ENCODE peak calls at places on chromosomes 6 and 20, in seven cellular contexts. One of them, this sample, is unnamed.

GRCh38 chr20:63689046-63690000 is 7.1 kb upstream of the TNFRSF6B start:
- DNase-seq in activated T-helper 1 cell treated with anti-CD3 and anti-CD28 coated beads, Interleukin-2, amount 50 U/mL, for 16 hours: no peak
- DNase-seq in fibroblast of the aortic adventitia: no peak
- DNase-seq in NCI-H1092 treated with DMSO at 0.1 percent for 48 hours: no peak
- DNase-seq in stimulated activated naive CD8-positive, alpha-beta T cell treated with anti-CD3 and anti-CD28 coated beads, Interleukin-15, Interleukin-2, amounts not matched to agents 100 U/mL and 50 U/mL, for 24 hours: no peak
- DNase-seq in LoVo: no peak
- DNase-seq in IMR-90: no peak
- DNase-seq in this sample: no peak

GRCh38 chr6:26155066-26155925 is 68.1 kb downstream of the HFE start:
- DNase-seq in activated T-helper 1 cell treated with anti-CD3 and anti-CD28 coated beads, Interleukin-2, amount 50 U/mL, for 16 hours: no peak
- DNase-seq in fibroblast of the aortic adventitia: peak; percentile 19
- DNase-seq in NCI-H1092 treated with DMSO at 0.1 percent for 48 hours: peak; percentile 24
- DNase-seq in stimulated activated naive CD8-positive, alpha-beta T cell treated with anti-CD3 and anti-CD28 coated beads, Interleukin-15, Interleukin-2, amounts not matched to agents 100 U/mL and 50 U/mL, for 24 hours: peak; percentile 45
- DNase-seq in LoVo: no peak
- DNase-seq in IMR-90: no peak
- DNase-seq in this sample: peak; percentile 39

GRCh38 chr6:44256291-44257006 is 879 bp downstream of the SLC35B2 start:
- DNase-seq in activated T-helper 1 cell treated with anti-CD3 and anti-CD28 coated beads, Interleukin-2, amount 50 U/mL, for 16 hours: no peak
- DNase-seq in fibroblast of the aortic adventitia: no peak
- DNase-seq in NCI-H1092 treated with DMSO at 0.1 percent for 48 hours: no peak
- DNase-seq in stimulated activated naive CD8-positive, alpha-beta T cell treated with anti-CD3 and anti-CD28 coated beads, Interleukin-15, Interleukin-2, amounts not matched to agents 100 U/mL and 50 U/mL, for 24 hours: peak; percentile 59
- DNase-seq in LoVo: peak; percentile 39
- DNase-seq in IMR-90: no peak
- DNase-seq in this sample: no peak

GRCh38 chr6:99132026-99132425 is 184.3 kb upstream of the FBXL4 start:
- DNase-seq in activated T-helper 1 cell treated with anti-CD3 and anti-CD28 coated beads, Interleukin-2, amount 50 U/mL, for 16 hours: no peak
- DNase-seq in fibroblast of the aortic adventitia: no peak
- DNase-seq in NCI-H1092 treated with DMSO at 0.1 percent for 48 hours: no peak
- DNase-seq in stimulated activated naive CD8-positive, alpha-beta T cell treated with anti-CD3 and anti-CD28 coated beads, Interleukin-15, Interleukin-2, amounts not matched to agents 100 U/mL and 50 U/mL, for 24 hours: no peak
- DNase-seq in LoVo: no peak
- DNase-seq in IMR-90: no peak
- DNase-seq in this sample: no peak

GRCh38 chr6:36627801-36628246 is 33.7 kb downstream of the SRSF3 start:
- DNase-seq in activated T-helper 1 cell treated with anti-CD3 and anti-CD28 coated beads, Interleukin-2, amount 50 U/mL, for 16 hours: no peak
- DNase-seq in fibroblast of the aortic adventitia: peak; percentile 97
- DNase-seq in NCI-H1092 treated with DMSO at 0.1 percent for 48 hours: no peak
- DNase-seq in stimulated activated naive CD8-positive, alpha-beta T cell treated with anti-CD3 and anti-CD28 coated beads, Interleukin-15, Interleukin-2, amounts not matched to agents 100 U/mL and 50 U/mL, for 24 hours: no peak
- DNase-seq in LoVo: no peak
- DNase-seq in IMR-90: peak; percentile 91
- DNase-seq in this sample: peak; percentile 88

GRCh38 chr20:60262967-60263603 is 304.9 kb downstream of the CDH26 start:
- DNase-seq in activated T-helper 1 cell treated with anti-CD3 and anti-CD28 coated beads, Interleukin-2, amount 50 U/mL, for 16 hours: peak; percentile 20
- DNase-seq in fibroblast of the aortic adventitia: peak; percentile 7
- DNase-seq in NCI-H1092 treated with DMSO at 0.1 percent for 48 hours: no peak
- DNase-seq in stimulated activated naive CD8-positive, alpha-beta T cell treated with anti-CD3 and anti-CD28 coated beads, Interleukin-15, Interleukin-2, amounts not matched to agents 100 U/mL and 50 U/mL, for 24 hours: peak; percentile 53
- DNase-seq in LoVo: peak; percentile 24
- DNase-seq in IMR-90: no peak
- DNase-seq in this sample: no peak

GRCh38 chr6:71238351-71238750 is 50.3 kb upstream of the OGFRL1 start:
- DNase-seq in activated T-helper 1 cell treated with anti-CD3 and anti-CD28 coated beads, Interleukin-2, amount 50 U/mL, for 16 hours: no peak
- DNase-seq in fibroblast of the aortic adventitia: peak; percentile 25
- DNase-seq in NCI-H1092 treated with DMSO at 0.1 percent for 48 hours: no peak
- DNase-seq in stimulated activated naive CD8-positive, alpha-beta T cell treated with anti-CD3 and anti-CD28 coated beads, Interleukin-15, Interleukin-2, amounts not matched to agents 100 U/mL and 50 U/mL, for 24 hours: no peak
- DNase-seq in LoVo: no peak
- DNase-seq in IMR-90: peak; percentile 75
- DNase-seq in this sample: peak; percentile 48

GRCh38 chr6:166369741-166370140 is 13.0 kb downstream of the MPC1 start:
- DNase-seq in activated T-helper 1 cell treated with anti-CD3 and anti-CD28 coated beads, Interleukin-2, amount 50 U/mL, for 16 hours: no peak
- DNase-seq in fibroblast of the aortic adventitia: no peak
- DNase-seq in NCI-H1092 treated with DMSO at 0.1 percent for 48 hours: no peak
- DNase-seq in stimulated activated naive CD8-positive, alpha-beta T cell treated with anti-CD3 and anti-CD28 coated beads, Interleukin-15, Interleukin-2, amounts not matched to agents 100 U/mL and 50 U/mL, for 24 hours: no peak
- DNase-seq in LoVo: no peak
- DNase-seq in IMR-90: no peak
- DNase-seq in this sample: no peak

GRCh38 chr6:128711149-128711548 is 171.8 kb upstream of the LAMA2 start:
- DNase-seq in activated T-helper 1 cell treated with anti-CD3 and anti-CD28 coated beads, Interleukin-2, amount 50 U/mL, for 16 hours: no peak
- DNase-seq in fibroblast of the aortic adventitia: no peak
- DNase-seq in NCI-H1092 treated with DMSO at 0.1 percent for 48 hours: no peak
- DNase-seq in stimulated activated naive CD8-positive, alpha-beta T cell treated with anti-CD3 and anti-CD28 coated beads, Interleukin-15, Interleukin-2, amounts not matched to agents 100 U/mL and 50 U/mL, for 24 hours: no peak
- DNase-seq in LoVo: no peak
- DNase-seq in IMR-90: no peak
- DNase-seq in this sample: no peak

GRCh38 chr20:20498081-20498861 is 130.4 kb downstream of the INSM1 start:
- DNase-seq in activated T-helper 1 cell treated with anti-CD3 and anti-CD28 coated beads, Interleukin-2, amount 50 U/mL, for 16 hours: no peak
- DNase-seq in fibroblast of the aortic adventitia: peak; percentile 15
- DNase-seq in NCI-H1092 treated with DMSO at 0.1 percent for 48 hours: peak; percentile 94
- DNase-seq in stimulated activated naive CD8-positive, alpha-beta T cell treated with anti-CD3 and anti-CD28 coated beads, Interleukin-15, Interleukin-2, amounts not matched to agents 100 U/mL and 50 U/mL, for 24 hours: no peak
- DNase-seq in LoVo: no peak
- DNase-seq in IMR-90: peak; percentile 82
- DNase-seq in this sample: no peak

GRCh38 chr6:126113261-126113660 is 126.9 kb downstream of the TRMT11 start:
- DNase-seq in activated T-helper 1 cell treated with anti-CD3 and anti-CD28 coated beads, Interleukin-2, amount 50 U/mL, for 16 hours: no peak
- DNase-seq in fibroblast of the aortic adventitia: no peak
- DNase-seq in NCI-H1092 treated with DMSO at 0.1 percent for 48 hours: no peak
- DNase-seq in stimulated activated naive CD8-positive, alpha-beta T cell treated with anti-CD3 and anti-CD28 coated beads, Interleukin-15, Interleukin-2, amounts not matched to agents 100 U/mL and 50 U/mL, for 24 hours: no peak
- DNase-seq in LoVo: no peak
- DNase-seq in IMR-90: no peak
- DNase-seq in this sample: no peak

GRCh38 chr6:17093692-17094091 is 8.2 kb upstream of the STMND1 start:
- DNase-seq in activated T-helper 1 cell treated with anti-CD3 and anti-CD28 coated beads, Interleukin-2, amount 50 U/mL, for 16 hours: no peak
- DNase-seq in fibroblast of the aortic adventitia: no peak
- DNase-seq in NCI-H1092 treated with DMSO at 0.1 percent for 48 hours: no peak
- DNase-seq in stimulated activated naive CD8-positive, alpha-beta T cell treated with anti-CD3 and anti-CD28 coated beads, Interleukin-15, Interleukin-2, amounts not matched to agents 100 U/mL and 50 U/mL, for 24 hours: peak; percentile 4
- DNase-seq in LoVo: no peak
- DNase-seq in IMR-90: no peak
- DNase-seq in this sample: no peak

GRCh38 chr6:912871-913663 is 220.1 kb upstream of the EXOC2 start:
- DNase-seq in activated T-helper 1 cell treated with anti-CD3 and anti-CD28 coated beads, Interleukin-2, amount 50 U/mL, for 16 hours: no peak
- DNase-seq in fibroblast of the aortic adventitia: peak; percentile 50
- DNase-seq in NCI-H1092 treated with DMSO at 0.1 percent for 48 hours: peak; percentile 0
- DNase-seq in stimulated activated naive CD8-positive, alpha-beta T cell treated with anti-CD3 and anti-CD28 coated beads, Interleukin-15, Interleukin-2, amounts not matched to agents 100 U/mL and 50 U/mL, for 24 hours: no peak
- DNase-seq in LoVo: peak; percentile 9
- DNase-seq in IMR-90: peak; percentile 47
- DNase-seq in this sample: no peak

GRCh38 chr6:139378882-139379341 is 4.5 kb upstream of the CITED2 start:
- DNase-seq in activated T-helper 1 cell treated with anti-CD3 and anti-CD28 coated beads, Interleukin-2, amount 50 U/mL, for 16 hours: no peak
- DNase-seq in fibroblast of the aortic adventitia: peak; percentile 40
- DNase-seq in NCI-H1092 treated with DMSO at 0.1 percent for 48 hours: no peak
- DNase-seq in stimulated activated naive CD8-positive, alpha-beta T cell treated with anti-CD3 and anti-CD28 coated beads, Interleukin-15, Interleukin-2, amounts not matched to agents 100 U/mL and 50 U/mL, for 24 hours: no peak
- DNase-seq in LoVo: peak; percentile 73
- DNase-seq in IMR-90: peak; percentile 39
- DNase-seq in this sample: peak; percentile 46

GRCh38 chr20:607476-607875 is 2.6 kb downstream of the TCF15 start:
- DNase-seq in activated T-helper 1 cell treated with anti-CD3 and anti-CD28 coated beads, Interleukin-2, amount 50 U/mL, for 16 hours: no peak
- DNase-seq in fibroblast of the aortic adventitia: no peak
- DNase-seq in NCI-H1092 treated with DMSO at 0.1 percent for 48 hours: no peak
- DNase-seq in stimulated activated naive CD8-positive, alpha-beta T cell treated with anti-CD3 and anti-CD28 coated beads, Interleukin-15, Interleukin-2, amounts not matched to agents 100 U/mL and 50 U/mL, for 24 hours: no peak
- DNase-seq in LoVo: no peak
- DNase-seq in IMR-90: no peak
- DNase-seq in this sample: no peak

GRCh38 chr6:19549109-19549508 is 288.1 kb upstream of the ID4 start:
- DNase-seq in activated T-helper 1 cell treated with anti-CD3 and anti-CD28 coated beads, Interleukin-2, amount 50 U/mL, for 16 hours: no peak
- DNase-seq in fibroblast of the aortic adventitia: peak; percentile 8
- DNase-seq in NCI-H1092 treated with DMSO at 0.1 percent for 48 hours: no peak
- DNase-seq in stimulated activated naive CD8-positive, alpha-beta T cell treated with anti-CD3 and anti-CD28 coated beads, Interleukin-15, Interleukin-2, amounts not matched to agents 100 U/mL and 50 U/mL, for 24 hours: no peak
- DNase-seq in LoVo: no peak
- DNase-seq in IMR-90: no peak
- DNase-seq in this sample: no peak

GRCh38 chr20:10427060-10427692 is 6.8 kb downstream of the MKKS start:
- DNase-seq in activated T-helper 1 cell treated with anti-CD3 and anti-CD28 coated beads, Interleukin-2, amount 50 U/mL, for 16 hours: no peak
- DNase-seq in fibroblast of the aortic adventitia: peak; percentile 79
- DNase-seq in NCI-H1092 treated with DMSO at 0.1 percent for 48 hours: peak; percentile 20
- DNase-seq in stimulated activated naive CD8-positive, alpha-beta T cell treated with anti-CD3 and anti-CD28 coated beads, Interleukin-15, Interleukin-2, amounts not matched to agents 100 U/mL and 50 U/mL, for 24 hours: peak; percentile 49
- DNase-seq in LoVo: peak; percentile 31
- DNase-seq in IMR-90: peak; percentile 74
- DNase-seq in this sample: peak; percentile 64

GRCh38 chr6:107488875-107489635 is 862 bp upstream of the SOBP start:
- DNase-seq in activated T-helper 1 cell treated with anti-CD3 and anti-CD28 coated beads, Interleukin-2, amount 50 U/mL, for 16 hours: no peak
- DNase-seq in fibroblast of the aortic adventitia: peak; percentile 33
- DNase-seq in NCI-H1092 treated with DMSO at 0.1 percent for 48 hours: peak; percentile 53
- DNase-seq in stimulated activated naive CD8-positive, alpha-beta T cell treated with anti-CD3 and anti-CD28 coated beads, Interleukin-15, Interleukin-2, amounts not matched to agents 100 U/mL and 50 U/mL, for 24 hours: peak; percentile 30
- DNase-seq in LoVo: peak; percentile 13
- DNase-seq in IMR-90: peak; percentile 20
- DNase-seq in this sample: no peak

GRCh38 chr6:2862712-2863174 is 21.1 kb upstream of the SERPINB1 start:
- DNase-seq in activated T-helper 1 cell treated with anti-CD3 and anti-CD28 coated beads, Interleukin-2, amount 50 U/mL, for 16 hours: no peak
- DNase-seq in fibroblast of the aortic adventitia: no peak
- DNase-seq in NCI-H1092 treated with DMSO at 0.1 percent for 48 hours: no peak
- DNase-seq in stimulated activated naive CD8-positive, alpha-beta T cell treated with anti-CD3 and anti-CD28 coated beads, Interleukin-15, Interleukin-2, amounts not matched to agents 100 U/mL and 50 U/mL, for 24 hours: no peak
- DNase-seq in LoVo: no peak
- DNase-seq in IMR-90: no peak
- DNase-seq in this sample: peak; percentile 76

GRCh38 chr6:329888-330691 is 37.8 kb downstream of the DUSP22 start:
- DNase-seq in activated T-helper 1 cell treated with anti-CD3 and anti-CD28 coated beads, Interleukin-2, amount 50 U/mL, for 16 hours: no peak
- DNase-seq in fibroblast of the aortic adventitia: no peak
- DNase-seq in NCI-H1092 treated with DMSO at 0.1 percent for 48 hours: no peak
- DNase-seq in stimulated activated naive CD8-positive, alpha-beta T cell treated with anti-CD3 and anti-CD28 coated beads, Interleukin-15, Interleukin-2, amounts not matched to agents 100 U/mL and 50 U/mL, for 24 hours: no peak
- DNase-seq in LoVo: no peak
- DNase-seq in IMR-90: peak; percentile 22
- DNase-seq in this sample: no peak

GRCh38 chr6:7150381-7151064 is 42.8 kb downstream of the RREB1 start:
- DNase-seq in activated T-helper 1 cell treated with anti-CD3 and anti-CD28 coated beads, Interleukin-2, amount 50 U/mL, for 16 hours: no peak
- DNase-seq in fibroblast of the aortic adventitia: no peak
- DNase-seq in NCI-H1092 treated with DMSO at 0.1 percent for 48 hours: peak; percentile 63
- DNase-seq in stimulated activated naive CD8-positive, alpha-beta T cell treated with anti-CD3 and anti-CD28 coated beads, Interleukin-15, Interleukin-2, amounts not matched to agents 100 U/mL and 50 U/mL, for 24 hours: no peak
- DNase-seq in LoVo: no peak
- DNase-seq in IMR-90: no peak
- DNase-seq in this sample: peak; percentile 87

GRCh38 chr6:169543704-169544103 is 158.1 kb downstream of the WDR27 start:
- DNase-seq in activated T-helper 1 cell treated with anti-CD3 and anti-CD28 coated beads, Interleukin-2, amount 50 U/mL, for 16 hours: no peak
- DNase-seq in fibroblast of the aortic adventitia: no peak
- DNase-seq in NCI-H1092 treated with DMSO at 0.1 percent for 48 hours: no peak
- DNase-seq in stimulated activated naive CD8-positive, alpha-beta T cell treated with anti-CD3 and anti-CD28 coated beads, Interleukin-15, Interleukin-2, amounts not matched to agents 100 U/mL and 50 U/mL, for 24 hours: no peak
- DNase-seq in LoVo: no peak
- DNase-seq in IMR-90: no peak
- DNase-seq in this sample: no peak

GRCh38 chr6:34696189-34696738 is 303 bp downstream of the ILRUN start:
- DNase-seq in activated T-helper 1 cell treated with anti-CD3 and anti-CD28 coated beads, Interleukin-2, amount 50 U/mL, for 16 hours: peak; percentile 2
- DNase-seq in fibroblast of the aortic adventitia: peak; percentile 35
- DNase-seq in NCI-H1092 treated with DMSO at 0.1 percent for 48 hours: no peak
- DNase-seq in stimulated activated naive CD8-positive, alpha-beta T cell treated with anti-CD3 and anti-CD28 coated beads, Interleukin-15, Interleukin-2, amounts not matched to agents 100 U/mL and 50 U/mL, for 24 hours: no peak
- DNase-seq in LoVo: no peak
- DNase-seq in IMR-90: peak; percentile 21
- DNase-seq in this sample: peak; percentile 25

GRCh38 chr6:41560440-41561192 is 14.4 kb downstream of the FOXP4 start:
- DNase-seq in activated T-helper 1 cell treated with anti-CD3 and anti-CD28 coated beads, Interleukin-2, amount 50 U/mL, for 16 hours: peak; percentile 77
- DNase-seq in fibroblast of the aortic adventitia: peak; percentile 7
- DNase-seq in NCI-H1092 treated with DMSO at 0.1 percent for 48 hours: no peak
- DNase-seq in stimulated activated naive CD8-positive, alpha-beta T cell treated with anti-CD3 and anti-CD28 coated beads, Interleukin-15, Interleukin-2, amounts not matched to agents 100 U/mL and 50 U/mL, for 24 hours: peak; percentile 88
- DNase-seq in LoVo: no peak
- DNase-seq in IMR-90: no peak
- DNase-seq in this sample: no peak

GRCh38 chr20:60055740-60056139 is 97.5 kb downstream of the CDH26 start:
- DNase-seq in activated T-helper 1 cell treated with anti-CD3 and anti-CD28 coated beads, Interleukin-2, amount 50 U/mL, for 16 hours: peak; percentile 11
- DNase-seq in fibroblast of the aortic adventitia: no peak
- DNase-seq in NCI-H1092 treated with DMSO at 0.1 percent for 48 hours: no peak
- DNase-seq in stimulated activated naive CD8-positive, alpha-beta T cell treated with anti-CD3 and anti-CD28 coated beads, Interleukin-15, Interleukin-2, amounts not matched to agents 100 U/mL and 50 U/mL, for 24 hours: peak; percentile 52
- DNase-seq in LoVo: no peak
- DNase-seq in IMR-90: no peak
- DNase-seq in this sample: no peak

GRCh38 chr6:132062626-132063025 is 111.5 kb upstream of the CCN2 start:
- DNase-seq in activated T-helper 1 cell treated with anti-CD3 and anti-CD28 coated beads, Interleukin-2, amount 50 U/mL, for 16 hours: no peak
- DNase-seq in fibroblast of the aortic adventitia: no peak
- DNase-seq in NCI-H1092 treated with DMSO at 0.1 percent for 48 hours: no peak
- DNase-seq in stimulated activated naive CD8-positive, alpha-beta T cell treated with anti-CD3 and anti-CD28 coated beads, Interleukin-15, Interleukin-2, amounts not matched to agents 100 U/mL and 50 U/mL, for 24 hours: no peak
- DNase-seq in LoVo: no peak
- DNase-seq in IMR-90: peak; percentile 33
- DNase-seq in this sample: peak; percentile 65

GRCh38 chr6:117265425-117266266 is at the start of gene VGLL2:
- DNase-seq in activated T-helper 1 cell treated with anti-CD3 and anti-CD28 coated beads, Interleukin-2, amount 50 U/mL, for 16 hours: no peak
- DNase-seq in fibroblast of the aortic adventitia: peak; percentile 27
- DNase-seq in NCI-H1092 treated with DMSO at 0.1 percent for 48 hours: no peak
- DNase-seq in stimulated activated naive CD8-positive, alpha-beta T cell treated with anti-CD3 and anti-CD28 coated beads, Interleukin-15, Interleukin-2, amounts not matched to agents 100 U/mL and 50 U/mL, for 24 hours: no peak
- DNase-seq in LoVo: no peak
- DNase-seq in IMR-90: peak; percentile 18
- DNase-seq in this sample: peak; percentile 86

GRCh38 chr6:158662607-158663464 is 13.0 kb downstream of the SYTL3 start:
- DNase-seq in activated T-helper 1 cell treated with anti-CD3 and anti-CD28 coated beads, Interleukin-2, amount 50 U/mL, for 16 hours: no peak
- DNase-seq in fibroblast of the aortic adventitia: peak; percentile 88
- DNase-seq in NCI-H1092 treated with DMSO at 0.1 percent for 48 hours: peak; percentile 84
- DNase-seq in stimulated activated naive CD8-positive, alpha-beta T cell treated with anti-CD3 and anti-CD28 coated beads, Interleukin-15, Interleukin-2, amounts not matched to agents 100 U/mL and 50 U/mL, for 24 hours: no peak
- DNase-seq in LoVo: no peak
- DNase-seq in IMR-90: peak; percentile 65
- DNase-seq in this sample: peak; percentile 95

GRCh38 chr6:116374586-116374985 is 3.8 kb downstream of the DSE start:
- DNase-seq in activated T-helper 1 cell treated with anti-CD3 and anti-CD28 coated beads, Interleukin-2, amount 50 U/mL, for 16 hours: no peak
- DNase-seq in fibroblast of the aortic adventitia: no peak
- DNase-seq in NCI-H1092 treated with DMSO at 0.1 percent for 48 hours: no peak
- DNase-seq in stimulated activated naive CD8-positive, alpha-beta T cell treated with anti-CD3 and anti-CD28 coated beads, Interleukin-15, Interleukin-2, amounts not matched to agents 100 U/mL and 50 U/mL, for 24 hours: no peak
- DNase-seq in LoVo: no peak
- DNase-seq in IMR-90: no peak
- DNase-seq in this sample: no peak

GRCh38 chr6:3057063-3057462 is 11.2 kb upstream of the RIPK1 start:
- DNase-seq in activated T-helper 1 cell treated with anti-CD3 and anti-CD28 coated beads, Interleukin-2, amount 50 U/mL, for 16 hours: no peak
- DNase-seq in fibroblast of the aortic adventitia: no peak
- DNase-seq in NCI-H1092 treated with DMSO at 0.1 percent for 48 hours: no peak
- DNase-seq in stimulated activated naive CD8-positive, alpha-beta T cell treated with anti-CD3 and anti-CD28 coated beads, Interleukin-15, Interleukin-2, amounts not matched to agents 100 U/mL and 50 U/mL, for 24 hours: no peak
- DNase-seq in LoVo: no peak
- DNase-seq in IMR-90: no peak
- DNase-seq in this sample: no peak

GRCh38 chr6:125302840-125303511 is 1.2 kb upstream of the HDDC2 start:
- DNase-seq in activated T-helper 1 cell treated with anti-CD3 and anti-CD28 coated beads, Interleukin-2, amount 50 U/mL, for 16 hours: no peak
- DNase-seq in fibroblast of the aortic adventitia: no peak
- DNase-seq in NCI-H1092 treated with DMSO at 0.1 percent for 48 hours: no peak
- DNase-seq in stimulated activated naive CD8-positive, alpha-beta T cell treated with anti-CD3 and anti-CD28 coated beads, Interleukin-15, Interleukin-2, amounts not matched to agents 100 U/mL and 50 U/mL, for 24 hours: no peak
- DNase-seq in LoVo: no peak
- DNase-seq in IMR-90: peak; percentile 37
- DNase-seq in this sample: peak; percentile 12

GRCh38 chr20:52432740-52433139 is 241.2 kb upstream of the ZFP64 start:
- DNase-seq in activated T-helper 1 cell treated with anti-CD3 and anti-CD28 coated beads, Interleukin-2, amount 50 U/mL, for 16 hours: no peak
- DNase-seq in fibroblast of the aortic adventitia: peak; percentile 4
- DNase-seq in NCI-H1092 treated with DMSO at 0.1 percent for 48 hours: no peak
- DNase-seq in stimulated activated naive CD8-positive, alpha-beta T cell treated with anti-CD3 and anti-CD28 coated beads, Interleukin-15, Interleukin-2, amounts not matched to agents 100 U/mL and 50 U/mL, for 24 hours: no peak
- DNase-seq in LoVo: no peak
- DNase-seq in IMR-90: no peak
- DNase-seq in this sample: no peak